ENCODE peak calls at places on chromosomes 4 and X, in eight cellular contexts. One of them, this sample, is unnamed.

GRCh38 chr4:121358473-121358872 is 22.3 kb downstream of the QRFPR start:
- DNase-seq in lower lobe of right lung: no peak
- DNase-seq in heart left ventricle: no peak
- DNase-seq in AG09319: no peak
- DNase-seq in right atrium auricular region: no peak
- DNase-seq in neural crest cell: no peak
- DNase-seq in type B pancreatic cell: no peak
- DNase-seq in AG04449: no peak
- DNase-seq in this sample: no peak

GRCh38 chr4:79626102-79626501 is 218.1 kb upstream of the GK2 start:
- DNase-seq in heart left ventricle: no peak
- DNase-seq in right atrium auricular region: no peak
- DNase-seq in AG04449: no peak
- DNase-seq in AG09319: no peak
- DNase-seq in type B pancreatic cell: no peak
- DNase-seq in neural crest cell: no peak
- DNase-seq in lower lobe of right lung: no peak
- DNase-seq in this sample: no peak

GRCh38 chr4:139642364-139642763 is 23.3 kb upstream of the MGST2 start:
- DNase-seq in type B pancreatic cell: no peak
- DNase-seq in neural crest cell: no peak
- DNase-seq in AG09319: no peak
- DNase-seq in lower lobe of right lung: no peak
- DNase-seq in heart left ventricle: no peak
- DNase-seq in AG04449: peak
- DNase-seq in right atrium auricular region: no peak
- DNase-seq in this sample: no peak

GRCh38 chrX:79096339-79096638 is 48.2 kb upstream of the GPR174 start:
- DNase-seq in right atrium auricular region: no peak
- DNase-seq in type B pancreatic cell: no peak
- DNase-seq in neural crest cell: no peak
- DNase-seq in AG04449: no peak
- DNase-seq in AG09319: no peak
- DNase-seq in heart left ventricle: no peak
- DNase-seq in lower lobe of right lung: no peak
- DNase-seq in this sample: no peak

GRCh38 chr4:52914051-52914605 is 52.0 kb downstream of the RASL11B start:
- DNase-seq in AG04449: no peak
- DNase-seq in lower lobe of right lung: no peak
- DNase-seq in heart left ventricle: no peak
- DNase-seq in type B pancreatic cell: no peak
- DNase-seq in right atrium auricular region: no peak
- DNase-seq in neural crest cell: no peak
- DNase-seq in AG09319: no peak
- DNase-seq in this sample: no peak

GRCh38 chr4:74638001-74638400 is 156.3 kb downstream of the BTC start:
- DNase-seq in type B pancreatic cell: no peak
- DNase-seq in heart left ventricle: no peak
- DNase-seq in neural crest cell: no peak
- DNase-seq in AG09319: no peak
- DNase-seq in AG04449: no peak
- DNase-seq in right atrium auricular region: no peak
- DNase-seq in lower lobe of right lung: no peak
- DNase-seq in this sample: no peak

GRCh38 chr4:121192500-121192899 is 28.4 kb upstream of the TNIP3 start:
- DNase-seq in heart left ventricle: no peak
- DNase-seq in lower lobe of right lung: no peak
- DNase-seq in type B pancreatic cell: no peak
- DNase-seq in right atrium auricular region: no peak
- DNase-seq in AG09319: peak
- DNase-seq in AG04449: no peak
- DNase-seq in neural crest cell: peak
- DNase-seq in this sample: no peak

GRCh38 chrX:106862972-106863688 is 40.0 kb downstream of the RIPPLY1 start:
- DNase-seq in right atrium auricular region: no peak
- DNase-seq in lower lobe of right lung: no peak
- DNase-seq in AG04449: no peak
- DNase-seq in type B pancreatic cell: no peak
- DNase-seq in AG09319: no peak
- DNase-seq in heart left ventricle: no peak
- DNase-seq in neural crest cell: no peak
- DNase-seq in this sample: no peak

GRCh38 chrX:96372313-96373046 is 312.2 kb upstream of the DIAPH2 start:
- DNase-seq in right atrium auricular region: no peak
- DNase-seq in heart left ventricle: no peak
- DNase-seq in neural crest cell: peak
- DNase-seq in AG09319: peak
- DNase-seq in lower lobe of right lung: no peak
- DNase-seq in type B pancreatic cell: no peak
- DNase-seq in AG04449: peak
- DNase-seq in this sample: no peak

GRCh38 chr4:98474408-98474844 is 184.0 kb downstream of the TSPAN5 start:
- DNase-seq in neural crest cell: no peak
- DNase-seq in AG04449: peak
- DNase-seq in heart left ventricle: no peak
- DNase-seq in type B pancreatic cell: no peak
- DNase-seq in lower lobe of right lung: no peak
- DNase-seq in AG09319: peak
- DNase-seq in right atrium auricular region: no peak
- DNase-seq in this sample: no peak

GRCh38 chrX:7334253-7334935 is 186.4 kb upstream of the PUDP start:
- DNase-seq in AG04449: no peak
- DNase-seq in neural crest cell: no peak
- DNase-seq in AG09319: peak
- DNase-seq in lower lobe of right lung: no peak
- DNase-seq in type B pancreatic cell: no peak
- DNase-seq in right atrium auricular region: no peak
- DNase-seq in heart left ventricle: no peak
- DNase-seq in this sample: no peak
- TF ChIP-seq CTCF in AG04449: no peak
- TF ChIP-seq CTCF in neural crest cell: no peak
- TF ChIP-seq CTCF in AG09319: no peak
- TF ChIP-seq CTCF in lower lobe of right lung: no peak
- TF ChIP-seq CTCF in type B pancreatic cell: no peak
- TF ChIP-seq CTCF in right atrium auricular region: no peak
- TF ChIP-seq CTCF in heart left ventricle: no peak
- TF ChIP-seq CTCF in this sample: peak

GRCh38 chr4:111992604-111993151 is 152.6 kb upstream of the FAM241A start:
- DNase-seq in right atrium auricular region: no peak
- DNase-seq in AG09319: no peak
- DNase-seq in heart left ventricle: no peak
- DNase-seq in AG04449: no peak
- DNase-seq in lower lobe of right lung: no peak
- DNase-seq in neural crest cell: no peak
- DNase-seq in type B pancreatic cell: no peak
- DNase-seq in this sample: no peak
- TF ChIP-seq CTCF in right atrium auricular region: no peak
- TF ChIP-seq CTCF in AG09319: no peak
- TF ChIP-seq CTCF in heart left ventricle: no peak
- TF ChIP-seq CTCF in AG04449: no peak
- TF ChIP-seq CTCF in lower lobe of right lung: no peak
- TF ChIP-seq CTCF in neural crest cell: no peak
- TF ChIP-seq CTCF in type B pancreatic cell: no peak
- TF ChIP-seq CTCF in this sample: no peak

GRCh38 chr4:27005512-27006246 is 145.0 kb downstream of the STIM2 start:
- DNase-seq in neural crest cell: no peak
- DNase-seq in heart left ventricle: no peak
- DNase-seq in lower lobe of right lung: no peak
- DNase-seq in right atrium auricular region: no peak
- DNase-seq in AG04449: no peak
- DNase-seq in type B pancreatic cell: no peak
- DNase-seq in AG09319: no peak
- DNase-seq in this sample: no peak

GRCh38 chr4:27006646-27007045 is 146.0 kb downstream of the STIM2 start:
- DNase-seq in right atrium auricular region: no peak
- DNase-seq in heart left ventricle: no peak
- DNase-seq in neural crest cell: no peak
- DNase-seq in AG04449: no peak
- DNase-seq in AG09319: no peak
- DNase-seq in lower lobe of right lung: no peak
- DNase-seq in type B pancreatic cell: no peak
- DNase-seq in this sample: no peak

GRCh38 chr4:27006247-27006603 is 145.6 kb downstream of the STIM2 start:
- DNase-seq in AG04449: no peak
- DNase-seq in heart left ventricle: no peak
- DNase-seq in AG09319: no peak
- DNase-seq in right atrium auricular region: no peak
- DNase-seq in type B pancreatic cell: no peak
- DNase-seq in neural crest cell: no peak
- DNase-seq in lower lobe of right lung: no peak
- DNase-seq in this sample: no peak

GRCh38 chr4:27008693-27009092 is 148.1 kb downstream of the STIM2 start:
- DNase-seq in right atrium auricular region: no peak
- DNase-seq in type B pancreatic cell: no peak
- DNase-seq in lower lobe of right lung: no peak
- DNase-seq in AG04449: no peak
- DNase-seq in heart left ventricle: no peak
- DNase-seq in AG09319: no peak
- DNase-seq in neural crest cell: no peak
- DNase-seq in this sample: no peak

DNA sequence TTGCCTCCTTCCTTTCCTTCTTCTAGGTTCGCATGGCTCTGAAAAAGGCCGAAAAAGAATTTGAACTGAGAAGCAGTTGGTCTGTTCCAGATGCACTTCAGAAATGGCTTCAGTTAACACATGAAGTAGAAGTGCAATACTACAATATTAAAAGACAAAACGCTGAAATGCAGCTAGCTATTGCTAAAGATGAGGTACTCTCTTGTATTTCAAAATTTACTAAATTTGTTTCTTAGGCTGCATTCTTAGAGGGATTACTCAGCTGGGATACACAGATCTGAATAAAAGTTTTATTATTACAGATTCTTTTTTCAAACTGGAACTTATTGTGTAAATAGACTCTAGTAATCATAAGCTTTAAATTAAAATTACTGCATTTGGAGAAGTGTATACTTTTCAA is 146.9 kb downstream of the STIM2 start:
- DNase-seq in neural crest cell: no peak
- DNase-seq in AG04449: no peak
- DNase-seq in lower lobe of right lung: no peak
- DNase-seq in AG09319: no peak
- DNase-seq in right atrium auricular region: no peak
- DNase-seq in heart left ventricle: no peak
- DNase-seq in type B pancreatic cell: no peak
- DNase-seq in this sample: no peak
- TF ChIP-seq CTCF in neural crest cell: no peak
- TF ChIP-seq CTCF in AG04449: no peak
- TF ChIP-seq CTCF in lower lobe of right lung: no peak
- TF ChIP-seq CTCF in AG09319: no peak
- TF ChIP-seq CTCF in right atrium auricular region: no peak
- TF ChIP-seq CTCF in heart left ventricle: no peak
- TF ChIP-seq CTCF in type B pancreatic cell: no peak
- TF ChIP-seq CTCF in this sample: no peak

DNA sequence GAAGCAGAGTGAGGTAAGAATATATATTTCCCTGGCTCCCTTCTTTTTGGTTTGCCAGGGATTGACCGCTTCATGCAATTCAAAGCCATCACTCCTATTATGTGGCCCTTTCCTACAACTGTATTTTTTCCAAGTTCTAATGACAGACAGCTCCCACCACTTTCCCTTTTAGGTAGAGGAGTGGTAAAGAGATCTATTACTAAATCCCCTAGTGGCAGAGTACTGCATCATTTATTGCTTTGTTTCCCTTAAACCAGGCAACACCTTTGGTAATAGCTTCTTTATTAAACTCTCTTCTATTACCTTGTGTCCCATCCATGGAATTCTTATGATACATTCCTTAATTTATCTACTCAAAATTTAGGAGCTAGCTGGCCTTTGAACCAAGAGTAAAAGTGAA is 90.7 kb downstream of the CNOT6L start:
- DNase-seq in right atrium auricular region: no peak
- DNase-seq in lower lobe of right lung: no peak
- DNase-seq in neural crest cell: no peak
- DNase-seq in heart left ventricle: no peak
- DNase-seq in AG09319: no peak
- DNase-seq in type B pancreatic cell: no peak
- DNase-seq in AG04449: no peak
- DNase-seq in this sample: no peak
- TF ChIP-seq CTCF in right atrium auricular region: peak
- TF ChIP-seq CTCF in lower lobe of right lung: no peak
- TF ChIP-seq CTCF in neural crest cell: peak
- TF ChIP-seq CTCF in heart left ventricle: peak
- TF ChIP-seq CTCF in AG09319: no peak
- TF ChIP-seq CTCF in type B pancreatic cell: no peak
- TF ChIP-seq CTCF in AG04449: no peak
- TF ChIP-seq CTCF in this sample: peak

DNA sequence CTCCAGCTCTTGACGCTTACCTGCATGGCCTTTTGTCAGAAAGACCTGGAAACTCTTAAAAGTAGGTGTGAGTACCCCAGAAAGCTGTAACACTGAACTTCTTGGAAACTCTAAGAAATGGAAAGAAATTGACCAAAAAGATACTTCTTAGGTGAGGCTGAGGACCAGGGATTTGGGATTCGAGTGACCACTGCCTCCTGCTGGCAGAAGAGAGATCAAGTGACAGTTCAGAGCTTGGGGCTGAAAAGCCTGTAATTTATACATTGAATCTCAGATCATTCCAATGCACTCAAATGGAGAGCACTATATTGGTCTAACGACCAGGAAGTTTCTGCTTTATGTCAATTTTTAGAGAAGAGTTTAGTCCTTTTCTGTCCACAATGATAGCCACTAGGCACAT is 204.6 kb downstream of the PDGFRA start:
- DNase-seq in heart left ventricle: no peak
- DNase-seq in AG09319: no peak
- DNase-seq in neural crest cell: peak
- DNase-seq in AG04449: no peak
- DNase-seq in right atrium auricular region: no peak
- DNase-seq in type B pancreatic cell: no peak
- DNase-seq in lower lobe of right lung: no peak
- DNase-seq in this sample: no peak
- TF ChIP-seq CTCF in heart left ventricle: peak
- TF ChIP-seq CTCF in AG09319: peak
- TF ChIP-seq CTCF in neural crest cell: peak
- TF ChIP-seq CTCF in AG04449: peak
- TF ChIP-seq CTCF in right atrium auricular region: peak
- TF ChIP-seq CTCF in type B pancreatic cell: peak
- TF ChIP-seq CTCF in lower lobe of right lung: peak
- TF ChIP-seq CTCF in this sample: peak